ENCODE peak calls at places on chromosomes 13 and 19, in six cellular contexts. F is HCT116, M is NT2/D1, Y is GM12878, K is H1, W is HepG2. Q is an unnamed sample.

GRCh38 chr19:27966390-27966816 is 1246.5 kb downstream of the UQCRFS1 start:
- DNase-seq in Y (no peak), K (no peak), W (no peak), F (no peak), M (no peak), Q (peak)

GRCh38 chr13:74920945-74921725 is 560.8 kb downstream of the TBC1D4 start:
- DNase-seq in F (no peak), Y (no peak), K (no peak), W (no peak), M (no peak), Q (peak)

GRCh38 chr19:56076413-56076998 is 44.6 kb downstream of the ZNF787 start:
- DNase-seq in Y (no peak), M (no peak), F (peak), K (peak), W (peak), Q (peak)

GRCh38 chr19:374183-374885 is 29.7 kb upstream of the MIER2 start:
- DNase-seq in M (no peak), K (no peak), F (no peak), Y (no peak), W (no peak), Q (peak)

GRCh38 chr13:62633448-62633847 is 1217.8 kb upstream of the PCDH20 start:
- DNase-seq in Y (no peak), K (no peak), F (no peak), W (no peak), M (no peak), Q (no peak)

GRCh38 chr19:43457809-43458208 is 7.6 kb downstream of the LYPD3 start:
- DNase-seq in K (no peak), Y (no peak), W (no peak), F (no peak), M (no peak), Q (peak)

GRCh38 chr13:40609972-40610726 is 56.3 kb downstream of the FOXO1 start:
- DNase-seq in W (no peak), Y (no peak), K (no peak), M (no peak), F (no peak), Q (no peak)

GRCh38 chr19:4371209-4371897 is 28.0 kb downstream of the MPND start:
- DNase-seq in M (no peak), F (no peak), K (no peak), W (no peak), Y (no peak), Q (no peak)

GRCh38 chr19:24073807-24074206 is 13.2 kb upstream of the ZNF254 start:
- DNase-seq in W (no peak), M (no peak), Y (no peak), F (no peak), K (no peak), Q (no peak)

GRCh38 chr13:33280550-33280905 is 5.0 kb downstream of the STARD13 start:
- DNase-seq in K (no peak), Y (no peak), W (no peak), F (no peak), M (no peak), Q (no peak)

GRCh38 chr19:17113127-17113785 is 37.7 kb downstream of the MYO9B start:
- DNase-seq in K (no peak), M (no peak), F (no peak), W (no peak), Y (no peak), Q (no peak)

GRCh38 chr13:73142091-73142490 is 83.3 kb downstream of the KLF5 start:
- DNase-seq in F (no peak), W (no peak), K (no peak), M (no peak), Y (no peak), Q (no peak)

GRCh38 chr13:112703935-112704633 is 14.2 kb downstream of the ATP11A start:
- DNase-seq in Y (no peak), W (no peak), M (no peak), K (no peak), F (no peak), Q (peak)

GRCh38 chr19:53086949-53087348 is 16.3 kb downstream of the ZNF160 start:
- DNase-seq in M (no peak), Y (no peak), W (no peak), K (no peak), F (no peak), Q (no peak)

GRCh38 chr13:43246382-43246781 is 223.0 kb downstream of the DNAJC15 start:
- DNase-seq in F (no peak), W (no peak), Y (no peak), M (no peak), K (no peak), Q (no peak)

GRCh38 chr19:46384396-46384795 is 29.0 kb downstream of the CCDC8 start:
- DNase-seq in W (no peak), K (no peak), F (no peak), M (no peak), Y (no peak), Q (no peak)

GRCh38 chr13:46324976-46325375 is 62.1 kb downstream of the RUBCNL start:
- DNase-seq in K (no peak), W (no peak), F (no peak), M (no peak), Y (no peak), Q (no peak)

GRCh38 chr19:49165865-49166301 is 8.3 kb downstream of the TRPM4 start:
- DNase-seq in Y (no peak), W (no peak), F (no peak), M (no peak), K (peak), Q (no peak)

GRCh38 chr19:56942749-56943148 is 102.2 kb upstream of the PEG3 start:
- DNase-seq in Y (no peak), W (no peak), M (no peak), F (no peak), K (no peak), Q (peak)

GRCh38 chr19:31553112-31553843 is 204.0 kb upstream of the TSHZ3 start:
- DNase-seq in Y (no peak), M (no peak), K (no peak), W (no peak), F (no peak), Q (peak)

GRCh38 chr19:19732579-19733501 is at the start of gene ZNF14:
- DNase-seq in Y (peak), M (peak), F (peak), K (peak), W (peak), Q (peak)

GRCh38 chr13:40292536-40292935 is 373.9 kb downstream of the FOXO1 start:
- DNase-seq in M (no peak), K (no peak), W (no peak), Y (no peak), F (no peak), Q (no peak)

GRCh38 chr19:51122112-51122981 is 2.4 kb upstream of the SIGLEC9 start:
- DNase-seq in K (no peak), F (no peak), M (no peak), W (no peak), Y (no peak), Q (no peak)

GRCh38 chr13:110381029-110381360 is 73.9 kb downstream of the COL4A2 start:
- DNase-seq in Y (no peak), M (no peak), F (no peak), K (no peak), W (no peak), Q (no peak)

GRCh38 chr19:50159078-50159477 is 4.0 kb downstream of the IZUMO2 start:
- DNase-seq in W (no peak), M (no peak), K (no peak), F (no peak), Y (no peak), Q (no peak)

GRCh38 chr13:100044936-100045335 is 44.0 kb upstream of the PCCA start:
- DNase-seq in K (no peak), M (no peak), W (peak), Y (no peak), F (no peak), Q (no peak)

GRCh38 chr13:110652231-110652730 is 36.9 kb downstream of the NAXD start:
- DNase-seq in K (peak), W (no peak), M (no peak), Y (no peak), F (no peak), Q (no peak)

GRCh38 chr19:35166100-35167063 is 11.8 kb downstream of the FXYD5 start:
- DNase-seq in K (no peak), W (no peak), Y (no peak), F (no peak), M (no peak), Q (peak)

GRCh38 chr19:23460656-23461055 is 65.4 kb upstream of the ZNF91 start:
- DNase-seq in W (no peak), F (no peak), M (no peak), K (no peak), Y (no peak), Q (no peak)

GRCh38 chr13:23725922-23726321 is 155.7 kb downstream of the TNFRSF19 start:
- DNase-seq in F (no peak), W (no peak), Y (no peak), K (no peak), M (no peak), Q (no peak)

GRCh38 chr19:56823956-56824355 is 16.6 kb downstream of the PEG3 start:
- DNase-seq in F (no peak), K (no peak), Y (no peak), M (no peak), W (no peak), Q (no peak)

GRCh38 chr13:30331331-30331771 is 24.0 kb upstream of the KATNAL1 start:
- DNase-seq in Y (no peak), M (no peak), W (no peak), F (no peak), K (no peak), Q (no peak)

GRCh38 chr13:62209539-62209938 is 793.9 kb upstream of the PCDH20 start:
- DNase-seq in F (no peak), Y (peak), K (no peak), W (no peak), M (no peak), Q (no peak)

GRCh38 chr13:33692531-33692930 is 125.4 kb upstream of the RFC3 start:
- DNase-seq in K (no peak), W (no peak), Y (no peak), F (no peak), M (no peak), Q (no peak)

GRCh38 chr13:48500652-48501197 is 32.2 kb downstream of the RCBTB2 start:
- DNase-seq in F (no peak), W (peak), M (no peak), Y (no peak), K (no peak), Q (no peak)

GRCh38 chr13:99704390-99704789 is 203.1 kb downstream of the TM9SF2 start:
- DNase-seq in F (no peak), Y (no peak), M (no peak), W (no peak), K (no peak), Q (no peak)

GRCh38 chr13:24269803-24270202 is 39.6 kb upstream of the C1QTNF9 start:
- DNase-seq in Y (no peak), W (no peak), F (no peak), K (no peak), M (no peak), Q (no peak)

GRCh38 chr13:59823495-59823894 is 340.2 kb downstream of the DIAPH3 start:
- DNase-seq in F (no peak), M (no peak), Y (no peak), K (no peak), W (no peak), Q (no peak)

DNA sequence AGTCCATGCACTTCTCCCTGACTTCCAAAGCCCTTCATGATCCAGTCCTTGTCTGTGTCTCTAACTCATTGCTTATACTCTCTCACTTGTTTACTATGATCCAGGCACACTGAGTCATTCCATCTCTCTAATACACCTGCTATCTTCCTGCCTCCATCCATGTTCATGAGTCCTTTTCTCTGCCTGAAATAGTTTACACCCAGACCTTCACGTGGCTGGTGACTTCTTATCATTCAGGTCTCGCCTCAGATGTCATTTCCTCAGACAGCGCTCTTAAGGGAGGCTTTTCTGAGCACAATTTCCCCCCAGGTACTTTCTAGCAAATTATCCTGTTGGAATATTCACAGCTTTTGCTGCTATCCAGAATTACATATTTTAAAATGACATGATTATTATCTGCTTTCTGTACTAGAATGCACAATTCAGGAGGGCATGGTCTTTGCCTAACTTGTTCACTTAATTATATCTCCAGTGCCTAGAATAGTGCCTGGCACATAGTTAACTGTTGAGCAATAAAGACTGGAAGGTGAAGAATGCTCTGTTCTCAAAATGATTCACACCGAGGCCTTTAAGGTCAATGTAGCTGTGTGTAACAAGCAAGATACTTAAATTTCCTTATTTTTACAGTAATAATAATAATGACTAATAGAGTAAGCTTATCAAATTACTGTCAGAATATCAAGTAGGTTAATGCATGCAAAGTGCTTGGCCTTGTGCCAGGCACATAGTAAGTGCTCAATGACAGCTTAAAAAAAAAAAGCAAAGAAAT is 183.7 kb upstream of the SPRY2 start:
- DNase-seq in Y (no peak), W (no peak), M (no peak), K (no peak), F (peak), Q (peak)
- TF ChIP-seq ZNF274 in Y (no peak), W (no peak), M (no peak), K (no peak), F (no peak), Q (no peak)

DNA sequence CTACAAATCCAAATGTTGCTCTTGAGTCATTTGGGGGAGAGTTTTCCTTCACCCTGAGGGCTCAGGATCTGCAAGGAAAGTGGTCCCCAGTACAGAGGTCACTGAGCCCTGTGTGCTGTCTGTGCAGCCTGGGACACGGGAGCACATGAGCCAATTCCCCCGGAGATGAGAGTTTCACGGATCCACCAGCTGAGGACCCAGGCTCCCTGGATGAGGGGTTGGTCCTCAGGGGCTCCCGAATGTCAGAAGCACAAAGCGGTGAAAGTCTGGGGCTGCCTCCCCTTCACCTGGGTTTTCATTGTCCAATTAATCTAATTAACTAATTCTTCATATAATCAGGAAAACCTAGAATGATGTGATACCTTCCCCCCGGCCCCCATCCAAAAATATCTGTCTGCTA is 13.6 kb upstream of the LILRB2 start:
- DNase-seq in Y (no peak), M (no peak), F (no peak), K (no peak), W (no peak), Q (no peak)
- TF ChIP-seq ZNF274 in Y (no peak), M (no peak), F (no peak), K (no peak), W (no peak), Q (no peak)

DNA sequence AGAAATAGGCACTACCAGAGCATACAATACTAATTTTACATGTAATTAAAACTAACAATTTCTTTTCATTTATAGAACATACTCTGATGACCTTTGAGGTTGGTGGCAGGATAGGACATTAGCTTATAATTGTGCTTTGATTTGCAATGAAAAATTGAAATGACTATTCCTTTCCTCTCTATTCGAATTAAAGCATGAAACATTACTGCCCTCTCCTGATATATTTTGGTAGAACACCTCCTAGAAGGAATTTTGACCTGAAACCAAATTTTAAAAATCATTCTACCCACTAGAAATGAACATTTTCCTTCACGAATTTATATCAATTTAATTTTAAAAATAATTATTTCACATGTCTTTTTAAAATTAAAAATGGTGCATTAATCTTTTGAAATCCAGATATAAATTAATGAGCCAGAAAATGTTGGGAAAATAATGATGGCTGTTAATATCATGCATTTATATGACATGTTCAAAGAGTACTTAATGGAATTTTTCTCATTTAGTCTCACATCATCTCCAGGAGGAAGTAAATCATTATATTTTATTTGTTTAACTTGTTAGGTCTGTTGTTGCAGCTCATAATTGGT is 556.3 kb upstream of the ARGLU1 start:
- DNase-seq in M (no peak), K (no peak), W (peak), Y (no peak), F (no peak), Q (no peak)
- TF ChIP-seq ZNF274 in M (no peak), K (no peak), W (no peak), Y (no peak), F (no peak), Q (no peak)

GRCh38 chr13:20177049-20177831 is 15.5 kb downstream of the GJB2 start:
- DNase-seq in Y (no peak), W (no peak), K (no peak), M (no peak), F (no peak), Q (no peak)
- TF ChIP-seq ZNF274 in Y (no peak), W (no peak), K (no peak), M (no peak), F (no peak), Q (no peak)